ENCODE peak calls at places on chromosomes 5 and 9, in eight cellular contexts. Z, E, T, D, K, M, A and R are unnamed samples.

GRCh38 chr5:179301796-179302195 is 43.5 kb downstream of the ADAMTS2 start:
- DNase-seq in T (no peak), A (no peak), E (no peak), Z (peak; percentile 28), D (no peak), M (no peak), K (no peak), R (no peak)

GRCh38 chr5:179731791-179732411 is 721 bp upstream of the MAML1 start:
- DNase-seq in A (peak; percentile 36), K (peak; percentile 49), D (peak; percentile 43), T (peak; percentile 93), E (no peak), M (peak; percentile 86), Z (peak; percentile 43), R (peak; percentile 93)

GRCh38 chr5:179357036-179357435 is 11.8 kb upstream of the ADAMTS2 start:
- DNase-seq in M (peak; percentile 7), T (peak; percentile 70), A (no peak), E (no peak), K (no peak), Z (no peak), D (no peak), R (no peak)

GRCh38 chr5:122756263-122756911 is 18.5 kb upstream of the SNX2 start:
- DNase-seq in T (peak; percentile 93), Z (no peak), E (no peak), D (peak; percentile 41), K (no peak), M (peak; percentile 70), A (no peak), R (peak; percentile 86)

GRCh38 chr9:86202338-86202882 is 57.0 kb downstream of the C9orf153 start:
- DNase-seq in M (peak; percentile 62), Z (no peak), A (peak; percentile 49), T (peak; percentile 63), K (no peak), D (peak; percentile 68), E (no peak), R (peak; percentile 64)

GRCh38 chr9:93960221-93960970 is 5.2 kb upstream of the BARX1 start:
- DNase-seq in Z (no peak), T (no peak), E (peak; percentile 56), D (no peak), K (no peak), M (no peak), A (peak; percentile 74), R (no peak)

GRCh38 chr5:10317825-10318682 is 10.4 kb upstream of the CMBL start:
- DNase-seq in M (no peak), K (no peak), T (no peak), Z (no peak), E (no peak), D (no peak), A (no peak), R (peak; percentile 34)

GRCh38 chr5:15627109-15627508 is 127.1 kb downstream of the FBXL7 start:
- DNase-seq in K (no peak), Z (no peak), A (no peak), T (no peak), M (no peak), E (no peak), D (no peak), R (no peak)

GRCh38 chr9:98503867-98504800 is 204.6 kb downstream of the GABBR2 start:
- DNase-seq in E (no peak), M (no peak), A (peak; percentile 28), D (no peak), Z (no peak), K (no peak), T (no peak), R (no peak)

GRCh38 chr9:98504883-98505282 is 203.9 kb downstream of the GABBR2 start:
- DNase-seq in K (no peak), Z (no peak), M (no peak), A (no peak), D (no peak), T (no peak), E (no peak), R (no peak)

GRCh38 chr9:98502311-98502975 is 206.3 kb downstream of the GABBR2 start:
- DNase-seq in D (no peak), A (peak; percentile 24), M (peak; percentile 83), E (no peak), T (peak; percentile 54), K (no peak), Z (no peak), R (no peak)

GRCh38 chr9:98501776-98502175 is 207.0 kb downstream of the GABBR2 start:
- DNase-seq in A (peak; percentile 23), Z (no peak), D (no peak), E (no peak), K (no peak), M (no peak), T (no peak), R (no peak)

DNA sequence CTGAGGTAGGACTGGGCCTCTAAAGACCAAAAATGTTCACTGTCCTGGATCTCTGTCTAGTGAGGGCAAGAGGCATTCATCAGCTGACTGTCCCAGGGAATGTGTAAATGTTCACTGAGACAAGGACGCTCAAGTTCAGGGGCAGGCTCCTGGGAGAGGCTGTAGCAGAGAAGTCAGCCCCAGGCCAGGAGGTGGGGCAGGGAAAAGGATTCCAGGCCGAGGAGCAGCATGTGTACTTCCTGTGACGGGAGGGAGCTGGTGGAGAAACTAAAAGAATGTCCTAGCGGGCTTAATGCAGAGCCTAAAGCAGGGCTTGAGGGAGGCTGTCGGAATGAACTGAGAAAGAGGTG is 205.8 kb downstream of the GABBR2 start:
- DNase-seq in E (no peak), K (no peak), M (peak; percentile 82), Z (no peak), A (peak; percentile 60), T (peak; percentile 67), D (no peak), R (peak; percentile 23)
- TF ChIP-seq CTCF in E (no peak), K (no peak), M (peak; percentile 16), Z (no peak), A (no peak), T (no peak), D (no peak), R (no peak)

GRCh38 chr9:98034593-98035546 is 21.7 kb upstream of the NANS start:
- DNase-seq in M (peak; percentile 69), E (peak; percentile 93), D (peak; percentile 74), K (peak; percentile 85), T (peak; percentile 83), Z (peak; percentile 82), A (peak; percentile 84), R (peak; percentile 86)

GRCh38 chr9:98031935-98032334 is 24.6 kb upstream of the NANS start:
- DNase-seq in A (no peak), K (no peak), Z (no peak), T (peak; percentile 33), E (no peak), M (peak; percentile 56), D (no peak), R (no peak)

DNA sequence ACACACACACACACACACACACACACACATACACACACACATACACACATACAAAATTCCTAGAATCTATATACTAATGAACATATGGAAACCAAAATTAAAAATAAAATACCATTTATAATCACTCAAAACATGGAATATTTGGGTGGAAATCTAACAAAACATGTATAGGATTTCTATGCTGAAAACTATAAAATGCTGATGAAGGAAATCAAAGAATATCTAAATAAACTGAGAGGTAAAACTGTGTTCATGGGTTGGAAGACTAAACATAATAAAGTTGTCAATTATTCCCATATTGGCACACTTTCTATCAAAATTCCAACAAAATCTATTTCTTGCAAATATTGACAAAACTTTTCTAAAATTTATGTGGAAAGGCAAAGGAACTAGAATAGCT is 25.4 kb upstream of the NANS start:
- DNase-seq in Z (no peak), T (no peak), K (no peak), D (no peak), E (no peak), A (no peak), M (no peak), R (no peak)
- TF ChIP-seq CTCF in Z (no peak), T (no peak), K (no peak), D (no peak), E (no peak), A (no peak), M (no peak), R (no peak)

GRCh38 chr9:127580371-127580770 is 31.7 kb upstream of the STXBP1 start:
- DNase-seq in A (no peak), E (no peak), T (no peak), D (no peak), Z (no peak), M (no peak), K (no peak), R (no peak)

GRCh38 chr9:127578627-127578951 is 33.5 kb upstream of the STXBP1 start:
- DNase-seq in Z (no peak), K (no peak), A (no peak), M (no peak), E (no peak), D (no peak), T (no peak), R (no peak)

GRCh38 chr9:127578952-127579853 is 32.9 kb upstream of the STXBP1 start:
- DNase-seq in A (peak; percentile 89), D (peak; percentile 44), M (peak; percentile 98), Z (peak; percentile 81), T (peak; percentile 95), E (peak; percentile 87), K (peak; percentile 73), R (peak; percentile 98)

GRCh38 chr9:127583605-127584053 is 28.4 kb upstream of the STXBP1 start:
- DNase-seq in T (peak; percentile 92), D (no peak), M (peak; percentile 77), Z (no peak), K (no peak), E (no peak), A (no peak), R (peak; percentile 70)

GRCh38 chr9:127580879-127581278 is 31.2 kb upstream of the STXBP1 start:
- DNase-seq in T (no peak), E (no peak), K (no peak), A (no peak), D (no peak), M (no peak), Z (no peak), R (no peak)
- TF ChIP-seq CTCF in T (no peak), E (no peak), K (no peak), A (no peak), D (no peak), M (no peak), Z (no peak), R (no peak)

GRCh38 chr9:83992901-83993300 is 12.3 kb downstream of the RMI1 start:
- DNase-seq in T (no peak), E (no peak), D (no peak), K (no peak), Z (no peak), M (no peak), A (no peak), R (no peak)

GRCh38 chr9:83991355-83991754 is 10.8 kb downstream of the RMI1 start:
- DNase-seq in Z (no peak), D (no peak), A (no peak), T (no peak), M (no peak), E (no peak), K (no peak), R (no peak)

GRCh38 chr9:83988411-83988810 is 7.8 kb downstream of the RMI1 start:
- DNase-seq in D (no peak), K (no peak), E (no peak), A (no peak), T (no peak), M (no peak), Z (no peak), R (no peak)

GRCh38 chr9:83996126-83996525 is 15.5 kb downstream of the RMI1 start:
- DNase-seq in M (no peak), E (no peak), T (no peak), D (no peak), K (no peak), A (no peak), Z (no peak), R (no peak)

DNA sequence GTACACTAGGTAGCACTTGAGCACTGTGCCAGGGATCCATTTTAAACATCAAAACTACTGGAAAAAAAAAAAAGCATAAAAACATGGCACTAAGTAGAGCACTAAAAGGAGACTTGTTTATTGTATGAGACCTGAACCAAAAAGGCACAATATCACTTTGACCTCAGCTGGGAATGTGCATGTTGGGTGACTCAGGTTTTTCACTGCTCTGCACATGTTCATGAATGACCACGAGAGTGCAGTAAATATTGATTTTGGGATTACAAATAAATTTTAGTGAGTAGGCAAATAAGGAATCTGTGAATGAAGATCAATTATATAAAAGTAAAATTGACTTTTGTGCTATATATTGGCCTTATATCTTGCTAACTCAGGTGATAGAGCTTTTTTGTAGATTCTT is 11.8 kb downstream of the RMI1 start:
- DNase-seq in E (no peak), K (no peak), Z (no peak), D (no peak), M (no peak), T (no peak), A (no peak), R (no peak)
- TF ChIP-seq CTCF in E (no peak), K (no peak), Z (no peak), D (no peak), M (no peak), T (no peak), A (no peak), R (peak; percentile 20)